ENCODE peak calls at places on chromosome 6, in four cellular contexts. W is right lobe of liver, X is HCT116, Y is sigmoid colon. R is an unnamed sample.
A peak's percentile ranks its signal among the peaks of the same experiment; 100 is the strongest.

GRCh38 chr6:107931894-107932293 is 26.1 kb downstream of the SEC63 start:
- DNase-seq in W (no peak), X (no peak), Y (no peak), R (no peak)

GRCh38 chr6:90663873-90664272 is 77.0 kb upstream of the MAP3K7 start:
- DNase-seq in W (no peak), X (peak; percentile 18), Y (no peak), R (no peak)

GRCh38 chr6:92647630-92648029 is 771.7 kb downstream of the EPHA7 start:
- DNase-seq in W (no peak), X (no peak), Y (no peak), R (no peak)

GRCh38 chr6:163543311-163543710 is 128.8 kb downstream of the QKI start:
- DNase-seq in W (no peak), X (no peak), Y (no peak), R (no peak)

GRCh38 chr6:11618533-11618932 is 81.0 kb downstream of the TMEM170B start:
- DNase-seq in W (no peak), X (peak; percentile 22), Y (no peak), R (peak; percentile 59)

GRCh38 chr6:131197716-131198115 is 62.4 kb downstream of the AKAP7 start:
- DNase-seq in W (no peak), X (no peak), Y (no peak), R (no peak)

GRCh38 chr6:143457563-143458359 is 7.2 kb downstream of the PEX3 start:
- DNase-seq in W (no peak), X (no peak), Y (no peak), R (no peak)

GRCh38 chr6:11773013-11773412 is 5.6 kb downstream of the ADTRP start:
- DNase-seq in W (no peak), X (no peak), Y (no peak), R (no peak)

GRCh38 chr6:124223596-124223995 is 419.9 kb downstream of the NKAIN2 start:
- DNase-seq in W (no peak), X (no peak), Y (no peak), R (no peak)

GRCh38 chr6:11042025-11042749 is 1.9 kb downstream of the ELOVL2 start:
- DNase-seq in W (no peak), X (no peak), Y (no peak), R (no peak)

GRCh38 chr6:111470991-111471390 is 12.0 kb downstream of the REV3L start:
- DNase-seq in W (no peak), X (no peak), Y (no peak), R (no peak)

GRCh38 chr6:89853068-89853467 is 23.4 kb downstream of the CASP8AP2 start:
- DNase-seq in W (no peak), X (no peak), Y (no peak), R (no peak)

GRCh38 chr6:26122402-26122792 is 35.2 kb downstream of the HFE start:
- DNase-seq in W (no peak), X (no peak), Y (no peak), R (peak; percentile 60)

GRCh38 chr6:113170454-113170853 is 686.7 kb upstream of the MARCKS start:
- DNase-seq in W (no peak), X (no peak), Y (no peak), R (no peak)

GRCh38 chr6:113171882-113172281 is 685.3 kb upstream of the MARCKS start:
- DNase-seq in W (no peak), X (no peak), Y (no peak), R (no peak)

GRCh38 chr6:113169484-113169883 is 687.7 kb upstream of the MARCKS start:
- DNase-seq in W (no peak), X (no peak), Y (no peak), R (no peak)

GRCh38 chr6:113168057-113168456 is 689.1 kb upstream of the MARCKS start:
- DNase-seq in W (no peak), X (no peak), Y (no peak), R (no peak)

GRCh38 chr6:113172531-113172966 is 684.6 kb upstream of the MARCKS start:
- DNase-seq in W (no peak), X (no peak), Y (no peak), R (no peak)
- TF ChIP-seq POLR2A in W (no peak), X (no peak), Y (no peak), R (no peak)

DNA sequence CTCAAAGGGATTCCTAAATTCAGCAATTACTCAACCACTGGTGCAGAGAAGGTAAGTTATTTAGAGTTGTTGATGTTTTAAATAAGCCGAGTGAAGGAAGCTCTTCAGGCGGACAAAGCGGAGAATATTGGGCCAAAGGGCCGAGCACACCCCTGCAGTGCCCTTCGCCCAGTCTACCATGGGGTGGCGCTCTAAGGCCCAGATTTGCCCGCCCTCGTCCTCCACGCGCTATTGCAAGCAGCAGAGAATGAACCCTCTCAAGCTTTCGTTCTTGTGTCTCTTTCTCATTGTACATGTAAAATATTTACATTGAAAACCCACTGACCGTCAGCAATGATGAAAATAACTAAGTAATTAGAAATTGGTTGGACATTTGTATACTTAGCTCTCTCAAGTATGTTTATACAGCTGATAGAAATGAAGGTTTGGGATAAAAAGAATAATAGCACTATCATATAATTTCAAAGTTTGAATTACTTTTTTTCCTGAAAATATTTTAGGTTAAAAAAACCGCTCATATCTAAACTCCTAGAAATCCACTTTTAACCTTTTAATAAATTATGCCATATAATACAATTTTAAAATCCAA is 195.0 kb upstream of the CEP162 start:
- DNase-seq in W (peak; percentile 73), X (peak; percentile 31), Y (no peak), R (peak; percentile 59)
- H3K4me3 ChIP-seq in W (no peak overlapping the region), X (no peak overlapping the region), Y (no peak overlapping the region), R (no peak overlapping the region)

GRCh38 chr6:110039364-110039995 is 61.4 kb downstream of the GPR6 start:
- DNase-seq in W (peak; percentile 85), X (peak; percentile 80), Y (peak; percentile 86), R (peak; percentile 94)
- TF ChIP-seq POLR2A in W (no peak), X (no peak), Y (no peak), R (no peak)

DNA sequence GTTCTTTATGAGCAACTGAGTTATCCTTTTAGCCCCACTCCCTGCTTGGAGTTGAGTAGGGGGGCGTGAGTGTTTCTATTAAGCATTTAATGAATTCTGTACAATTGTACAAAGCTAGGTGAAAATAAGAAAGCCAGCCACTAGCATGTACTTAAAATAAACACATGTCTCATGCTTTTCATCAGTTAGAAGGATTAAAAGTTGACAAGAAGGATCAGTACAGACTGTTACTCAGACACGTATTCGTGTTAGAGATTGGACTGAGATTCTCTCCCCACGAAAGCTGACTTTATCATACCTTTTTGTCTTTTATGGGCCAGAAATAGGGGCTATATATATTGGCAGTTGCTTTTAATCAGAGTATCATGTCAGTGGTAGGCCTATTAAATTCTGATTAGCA is 1.7 kb downstream of the HSF2 start:
- DNase-seq in W (no peak), X (no peak), Y (no peak), R (no peak)
- H3K4me3 ChIP-seq in W (no peak overlapping the region), X (no peak overlapping the region), Y (no peak overlapping the region), R (peak overlapping the region; percentile 91)

GRCh38 chr6:30101939-30102700 is 10.8 kb downstream of the TRIM31 start:
- DNase-seq in W (peak; percentile 97), X (peak; percentile 74), Y (peak; percentile 95), R (peak; percentile 79)
- TF ChIP-seq POLR2A in W (peak; percentile 81), X (peak; percentile 84), Y (no peak), R (no peak)

DNA sequence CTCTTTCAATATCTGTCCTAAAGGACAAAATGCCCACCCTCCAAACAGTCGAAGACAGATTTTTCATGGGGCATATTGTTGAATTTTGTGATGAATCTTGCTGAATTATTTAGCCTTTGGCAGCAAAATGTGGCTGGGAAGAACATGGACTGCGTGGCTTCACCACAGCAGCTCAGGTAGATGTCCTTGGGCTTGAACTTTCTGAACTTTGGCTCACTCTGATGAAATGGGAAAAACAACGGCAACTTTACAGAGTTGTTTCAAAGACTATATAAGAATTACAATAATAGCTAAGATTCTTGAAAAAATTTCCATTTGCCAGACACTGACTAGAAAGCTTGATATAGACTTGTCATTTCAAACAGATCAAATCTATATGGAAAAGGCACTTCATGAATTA is 52.8 kb upstream of the IL20RA start:
- DNase-seq in W (no peak), X (no peak), Y (no peak), R (no peak)
- H3K4me3 ChIP-seq in W (no peak overlapping the region), X (no peak overlapping the region), Y (no peak overlapping the region), R (no peak overlapping the region)

DNA sequence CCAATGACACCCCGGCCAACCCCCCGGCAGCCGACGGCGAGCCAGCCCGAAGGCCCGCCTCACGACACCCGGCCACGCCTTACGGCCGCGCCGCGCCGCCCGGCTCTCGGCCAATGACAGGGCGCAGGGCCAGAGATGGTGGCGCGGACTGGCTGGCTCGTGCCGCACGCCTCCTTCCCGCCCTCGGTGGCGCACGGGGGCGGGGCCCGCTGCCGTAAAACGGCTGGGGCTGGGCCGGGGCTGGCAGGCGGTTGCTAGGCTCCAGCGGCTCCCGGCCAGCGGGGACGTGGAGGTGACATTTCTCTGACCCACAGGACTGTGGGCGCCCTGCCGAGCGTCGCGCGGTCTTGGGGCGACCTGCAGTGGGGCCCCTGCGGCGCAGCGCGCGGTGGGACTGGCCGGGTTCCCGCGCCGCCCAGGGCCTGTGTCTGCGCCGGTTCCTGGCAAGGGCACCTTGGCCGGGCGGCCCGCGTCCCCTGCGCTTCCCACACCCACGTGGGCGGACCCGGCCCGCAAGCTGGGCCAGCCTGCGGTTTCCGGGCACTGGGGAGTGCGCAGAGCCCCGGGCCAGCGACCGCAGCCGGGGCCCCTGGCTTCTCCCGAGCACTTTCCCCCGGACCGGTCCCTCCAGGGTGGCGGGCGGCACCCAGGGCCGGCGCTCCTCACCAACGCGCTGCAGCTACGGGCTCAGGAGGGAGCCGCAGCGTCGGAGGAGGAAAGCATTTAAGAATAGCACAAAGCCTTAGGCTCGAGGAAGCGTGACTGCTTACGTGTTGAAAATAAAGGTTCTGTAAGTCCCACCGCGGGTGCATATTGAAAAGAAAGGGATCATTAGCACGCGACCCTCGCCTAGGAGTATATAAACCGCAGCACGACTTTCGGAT is at the start of gene MPC1:
- DNase-seq in W (peak; percentile 98), X (peak; percentile 85), Y (peak; percentile 97), R (peak; percentile 99)
- TF ChIP-seq POLR2A in W (peak; percentile 94), X (peak; percentile 49), Y (peak; percentile 37), R (peak; percentile 73)

GRCh38 chr6:121436966-121437756 is 1.7 kb downstream of the GJA1 start:
- DNase-seq in W (no peak), X (no peak), Y (peak; percentile 75), R (peak; percentile 69)

GRCh38 chr6:121439456-121440250 is 4.2 kb downstream of the GJA1 start:
- DNase-seq in W (no peak), X (no peak), Y (no peak), R (no peak)

GRCh38 chr6:121436172-121436965 is 923 bp downstream of the GJA1 start:
- DNase-seq in W (no peak), X (no peak), Y (no peak), R (peak; percentile 43)

GRCh38 chr6:121435444-121436069 is at the start of gene GJA1:
- DNase-seq in W (no peak), X (no peak), Y (no peak), R (peak; percentile 87)

GRCh38 chr6:121437861-121438651 is 2.6 kb downstream of the GJA1 start:
- DNase-seq in W (no peak), X (no peak), Y (no peak), R (peak; percentile 52)
- H3K4me3 ChIP-seq in W (peak overlapping the region; percentile 48), X (no peak overlapping the region), Y (peak overlapping the region; percentile 54), R (peak overlapping the region; percentile 94)

GRCh38 chr6:79076881-79077641 is 993 bp downstream of the PHIP start:
- DNase-seq in W (peak; percentile 92), X (peak; percentile 69), Y (peak; percentile 93), R (peak; percentile 96)
- TF ChIP-seq POLR2A in W (peak; percentile 54), X (no peak), Y (peak; percentile 25), R (peak; percentile 53)

GRCh38 chr6:151506761-151507160 is 12.9 kb downstream of the CCDC170 start:
- DNase-seq in W (no peak), X (no peak), Y (no peak), R (no peak)
- H3K4me3 ChIP-seq in W (no peak overlapping the region), X (no peak overlapping the region), Y (no peak overlapping the region), R (no peak overlapping the region)

R was measured in NB4.